ENCODE peak calls at places on chromosome 5, in nine cellular contexts. J, D, B, K, W, P, U, V and T are unnamed samples.

GRCh38 chr5:142881076-142881466 is 110.9 kb downstream of the ARHGAP26 start:
- DNase-seq in J (no peak), D (no peak), B (no peak), K (no peak), W (peak), P (no peak), U (no peak), V (no peak), T (no peak)

GRCh38 chr5:65173130-65173525 is 308.6 kb downstream of the ADAMTS6 start:
- DNase-seq in J (no peak), D (no peak), B (no peak), K (no peak), W (no peak), P (no peak), U (no peak), V (no peak), T (no peak)

GRCh38 chr5:165573445-165573844 is 2068.0 kb downstream of the MAT2B start:
- DNase-seq in J (no peak), D (no peak), B (no peak), K (no peak), W (no peak), P (no peak), U (no peak), V (no peak), T (no peak)

GRCh38 chr5:122816726-122817125 is 28.7 kb upstream of the SNX24 start:
- DNase-seq in J (no peak), D (no peak), B (no peak), K (no peak), W (no peak), P (no peak), U (no peak), V (no peak), T (no peak)

GRCh38 chr5:13477118-13477737 is 467.3 kb downstream of the DNAH5 start:
- DNase-seq in J (no peak), D (no peak), B (no peak), K (no peak), W (no peak), P (no peak), U (no peak), V (no peak), T (no peak)

GRCh38 chr5:142726188-142726731 is 40.4 kb upstream of the FGF1 start:
- DNase-seq in J (no peak), D (no peak), B (no peak), K (no peak), W (peak), P (no peak), U (no peak), V (no peak), T (no peak)

GRCh38 chr5:93320920-93321319 is 260.1 kb downstream of the NR2F1-AS1 start:
- DNase-seq in J (no peak), D (no peak), B (no peak), K (no peak), W (no peak), P (no peak), U (no peak), V (no peak), T (no peak)

GRCh38 chr5:150163547-150164059 is 3.0 kb upstream of the CDX1 start:
- DNase-seq in J (no peak), D (no peak), B (no peak), K (no peak), W (no peak), P (no peak), U (no peak), V (peak), T (peak)

GRCh38 chr5:177462021-177462670 is 11.3 kb downstream of the DBN1 start:
- DNase-seq in J (no peak), D (no peak), B (no peak), K (no peak), W (no peak), P (no peak), U (no peak), V (no peak), T (no peak)

GRCh38 chr5:150036513-150036912 is 36.0 kb downstream of the HMGXB3 start:
- DNase-seq in J (no peak), D (no peak), B (no peak), K (peak), W (peak), P (no peak), U (no peak), V (no peak), T (no peak)

GRCh38 chr5:43514816-43515677 is at the start of gene C5orf34:
- DNase-seq in J (peak), D (peak), B (peak), K (peak), W (peak), P (peak), U (peak), V (peak), T (peak)

GRCh38 chr5:157193699-157194424 is 13.2 kb downstream of the ITK start:
- DNase-seq in J (no peak), D (no peak), B (no peak), K (no peak), W (no peak), P (no peak), U (no peak), V (no peak), T (no peak)

GRCh38 chr5:72390836-72391235 is 70.7 kb downstream of the PTCD2 start:
- DNase-seq in J (no peak), D (no peak), B (no peak), K (no peak), W (no peak), P (no peak), U (no peak), V (no peak), T (no peak)

GRCh38 chr5:440413-441180 is 2.4 kb upstream of the EXOC3 start:
- DNase-seq in J (no peak), D (no peak), B (no peak), K (no peak), W (no peak), P (no peak), U (no peak), V (no peak), T (peak)

GRCh38 chr5:95842955-95843544 is 20.5 kb upstream of the GLRX start:
- DNase-seq in J (no peak), D (peak), B (no peak), K (no peak), W (no peak), P (no peak), U (no peak), V (peak), T (peak)

GRCh38 chr5:75681125-75681830 is 36.0 kb downstream of the POC5 start:
- DNase-seq in J (peak), D (no peak), B (peak), K (peak), W (no peak), P (no peak), U (peak), V (no peak), T (no peak)

GRCh38 chr5:55220433-55221185 is 6.5 kb downstream of the MCIDAS start:
- DNase-seq in J (peak), D (no peak), B (no peak), K (no peak), W (no peak), P (no peak), U (no peak), V (peak), T (peak)

GRCh38 chr5:58891072-58891970 is 308.4 kb downstream of the RAB3C start:
- DNase-seq in J (peak), D (peak), B (peak), K (peak), W (no peak), P (peak), U (peak), V (peak), T (peak)

GRCh38 chr5:133930061-133930823 is 38.2 kb downstream of the C5orf15 start:
- DNase-seq in J (no peak), D (peak), B (no peak), K (no peak), W (no peak), P (no peak), U (no peak), V (peak), T (peak)

GRCh38 chr5:34447424-34447823 is 208.7 kb upstream of the RAI14 start:
- DNase-seq in J (no peak), D (no peak), B (no peak), K (no peak), W (no peak), P (no peak), U (no peak), V (no peak), T (no peak)

GRCh38 chr5:88829773-88830172 is 53.2 kb downstream of the MEF2C start:
- DNase-seq in J (no peak), D (no peak), B (no peak), K (no peak), W (no peak), P (no peak), U (no peak), V (no peak), T (no peak)

GRCh38 chr5:1445313-1445894 is at the start of gene SLC6A3:
- DNase-seq in J (peak), D (peak), B (no peak), K (no peak), W (no peak), P (peak), U (no peak), V (peak), T (peak)